ENCODE peak calls at places on chromosome X, in four cellular contexts. One of them, this sample, is unnamed.

GRCh38 chrX:4193500-4193899 is 480.1 kb upstream of the PRKX start:
- DNase-seq in suprapubic skin: no peak
- DNase-seq in bronchial epithelial cell: no peak
- DNase-seq in amygdala: no peak
- DNase-seq in this sample: no peak

GRCh38 chrX:120140293-120140981 is 18.0 kb upstream of the RHOXF2 start:
- DNase-seq in amygdala: no peak
- DNase-seq in bronchial epithelial cell: no peak
- DNase-seq in suprapubic skin: no peak
- DNase-seq in this sample: no peak

GRCh38 chrX:1596676-1597344 is 5.4 kb downstream of the AKAP17A start:
- DNase-seq in bronchial epithelial cell: no peak
- DNase-seq in suprapubic skin: no peak
- DNase-seq in amygdala: no peak
- DNase-seq in this sample: no peak

GRCh38 chrX:103774070-103774642 is 2.5 kb upstream of the PLP1 start:
- DNase-seq in suprapubic skin: no peak
- DNase-seq in bronchial epithelial cell: peak
- DNase-seq in amygdala: peak
- DNase-seq in this sample: peak

GRCh38 chrX:70262952-70263567 is 3.1 kb upstream of the P2RY4 start:
- DNase-seq in amygdala: no peak
- DNase-seq in suprapubic skin: no peak
- DNase-seq in bronchial epithelial cell: peak
- DNase-seq in this sample: peak

GRCh38 chrX:88325634-88326033 is 421.4 kb upstream of the CPXCR1 start:
- DNase-seq in bronchial epithelial cell: no peak
- DNase-seq in amygdala: no peak
- DNase-seq in suprapubic skin: no peak
- DNase-seq in this sample: no peak

GRCh38 chrX:154785711-154786110 is 19.6 kb downstream of the MPP1 start:
- DNase-seq in suprapubic skin: no peak
- DNase-seq in amygdala: no peak
- DNase-seq in bronchial epithelial cell: no peak
- DNase-seq in this sample: no peak

GRCh38 chrX:14529288-14529989 is at the start of gene GLRA2:
- DNase-seq in suprapubic skin: no peak
- DNase-seq in amygdala: no peak
- DNase-seq in bronchial epithelial cell: no peak
- DNase-seq in this sample: peak

GRCh38 chrX:3577551-3577950 is 135.9 kb downstream of the PRKX start:
- DNase-seq in amygdala: no peak
- DNase-seq in suprapubic skin: no peak
- DNase-seq in bronchial epithelial cell: no peak
- DNase-seq in this sample: no peak

GRCh38 chrX:11190745-11191510 is 79.8 kb downstream of the HCCS start:
- DNase-seq in suprapubic skin: no peak
- DNase-seq in amygdala: no peak
- DNase-seq in bronchial epithelial cell: peak
- DNase-seq in this sample: peak

GRCh38 chrX:56978172-56978571 is 17.2 kb downstream of the SPIN3 start:
- DNase-seq in bronchial epithelial cell: peak
- DNase-seq in amygdala: no peak
- DNase-seq in suprapubic skin: no peak
- DNase-seq in this sample: peak

GRCh38 chrX:44234116-44234515 is 109.4 kb downstream of the EFHC2 start:
- DNase-seq in bronchial epithelial cell: peak
- DNase-seq in suprapubic skin: no peak
- DNase-seq in amygdala: no peak
- DNase-seq in this sample: peak

GRCh38 chrX:133544105-133544504 is 128.8 kb upstream of the GPC4 start:
- DNase-seq in amygdala: no peak
- DNase-seq in bronchial epithelial cell: peak
- DNase-seq in suprapubic skin: no peak
- DNase-seq in this sample: peak

GRCh38 chrX:129939986-129940385 is 34.0 kb downstream of the UTP14A start:
- DNase-seq in bronchial epithelial cell: no peak
- DNase-seq in amygdala: no peak
- DNase-seq in suprapubic skin: no peak
- DNase-seq in this sample: no peak

GRCh38 chrX:2492536-2493218 is 8.1 kb downstream of the DHRSX start:
- DNase-seq in suprapubic skin: no peak
- DNase-seq in amygdala: no peak
- DNase-seq in bronchial epithelial cell: no peak
- DNase-seq in this sample: no peak

GRCh38 chrX:136780738-136781137 is at the start of gene ARHGEF6:
- DNase-seq in bronchial epithelial cell: no peak
- DNase-seq in amygdala: no peak
- DNase-seq in suprapubic skin: no peak
- DNase-seq in this sample: no peak

This sample was measured in RWPE1.